ENCODE peak calls at places on chromosomes 6 and 20, in six cellular contexts. N is fibroblast of villous mesenchyme; X is cardiac muscle cell; K is AML-193; W is stimulated activated CD4-positive, alpha-beta T cell treated with anti-CD3 and anti-CD28 coated beads, Interleukin-4, amount 100 ng/mL, for 4 hours; H is astrocyte of the spinal cord. O is an unnamed sample.

GRCh38 chr6:35710241-35710847 is 21.6 kb upstream of the FKBP5 start:
- DNase-seq in N (peak; percentile 41), X (no peak), K (no peak), W (no peak), H (peak; percentile 12), O (no peak)

GRCh38 chr6:7332090-7332745 is 19.2 kb upstream of the SSR1 start:
- DNase-seq in N (no peak), X (no peak), K (no peak), W (no peak), H (no peak), O (no peak)

GRCh38 chr20:40489886-40490285 is 199.2 kb downstream of the MAFB start:
- DNase-seq in N (no peak), X (peak; percentile 65), K (no peak), W (no peak), H (peak; percentile 59), O (no peak)

GRCh38 chr6:46963626-46964025 is 41.9 kb upstream of the ADGRF5 start:
- DNase-seq in N (peak; percentile 21), X (peak; percentile 90), K (no peak), W (no peak), H (peak; percentile 30), O (no peak)

GRCh38 chr20:38663660-38664059 is 60.6 kb upstream of the SLC32A1 start:
- DNase-seq in N (no peak), X (no peak), K (no peak), W (no peak), H (no peak), O (no peak)

GRCh38 chr6:24431045-24431451 is 28.3 kb downstream of the MRS2 start:
- DNase-seq in N (peak; percentile 59), X (peak; percentile 61), K (peak; percentile 56), W (no peak), H (peak; percentile 48), O (peak; percentile 0)

GRCh38 chr6:118391086-118391485 is 157.0 kb upstream of the PLN start:
- DNase-seq in N (no peak), X (no peak), K (no peak), W (no peak), H (no peak), O (no peak)

GRCh38 chr20:54345817-54346216 is 129.6 kb upstream of the DOK5 start:
- DNase-seq in N (peak; percentile 22), X (peak; percentile 48), K (no peak), W (no peak), H (peak; percentile 19), O (no peak)

GRCh38 chr6:126773122-126773805 is 345.2 kb upstream of the RSPO3 start:
- DNase-seq in N (no peak), X (peak; percentile 27), K (no peak), W (no peak), H (peak; percentile 4), O (no peak)

GRCh38 chr6:13431861-13432465 is 55.4 kb downstream of the GFOD1 start:
- DNase-seq in N (no peak), X (peak; percentile 39), K (no peak), W (no peak), H (peak; percentile 25), O (no peak)

GRCh38 chr6:71336901-71337300 is 48.3 kb downstream of the OGFRL1 start:
- DNase-seq in N (peak; percentile 58), X (no peak), K (no peak), W (no peak), H (no peak), O (no peak)

GRCh38 chr6:137802408-137803182 is 64.5 kb upstream of the TNFAIP3 start:
- DNase-seq in N (no peak), X (no peak), K (no peak), W (no peak), H (no peak), O (no peak)

GRCh38 chr6:162226810-162227209 is 500.8 kb downstream of the PRKN start:
- DNase-seq in N (no peak), X (peak; percentile 3), K (no peak), W (no peak), H (no peak), O (no peak)

GRCh38 chr20:36573798-36574277 is 441 bp downstream of the TGIF2 start:
- DNase-seq in N (no peak), X (no peak), K (peak; percentile 38), W (peak; percentile 41), H (no peak), O (no peak)

GRCh38 chr20:43744966-43745733 is 18.3 kb upstream of the GTSF1L start:
- DNase-seq in N (no peak), X (peak; percentile 43), K (peak; percentile 55), W (no peak), H (no peak), O (no peak)

GRCh38 chr20:33732166-33732970 is 572 bp downstream of the ZNF341 start:
- DNase-seq in N (peak; percentile 86), X (no peak), K (peak; percentile 91), W (peak; percentile 81), H (peak; percentile 78), O (peak; percentile 91)

GRCh38 chr20:10225439-10226080 is 6.9 kb downstream of the SNAP25 start:
- DNase-seq in N (no peak), X (peak; percentile 9), K (peak; percentile 14), W (no peak), H (no peak), O (no peak)

GRCh38 chr6:162708971-162709370 is 18.6 kb downstream of the PRKN start:
- DNase-seq in N (no peak), X (no peak), K (no peak), W (no peak), H (no peak), O (no peak)

GRCh38 chr6:56374841-56375369 is 127.5 kb upstream of the COL21A1 start:
- DNase-seq in N (peak; percentile 68), X (peak; percentile 67), K (no peak), W (no peak), H (peak; percentile 59), O (no peak)

GRCh38 chr6:157558487-157559200 is 177.7 kb downstream of the ZDHHC14 start:
- DNase-seq in N (no peak), X (no peak), K (no peak), W (no peak), H (no peak), O (no peak)

GRCh38 chr20:2374346-2375125 is 6.2 kb upstream of the TGM6 start:
- DNase-seq in N (no peak), X (no peak), K (no peak), W (no peak), H (no peak), O (no peak)

GRCh38 chr6:155152211-155153076 is 111.4 kb upstream of the CLDN20 start:
- DNase-seq in N (no peak), X (peak; percentile 25), K (no peak), W (no peak), H (no peak), O (no peak)

GRCh38 chr6:56025785-56026184 is 150.4 kb upstream of the BMP5 start:
- DNase-seq in N (peak; percentile 69), X (peak; percentile 71), K (no peak), W (no peak), H (peak; percentile 55), O (no peak)

GRCh38 chr6:76792394-76792793 is 670.9 kb downstream of the HTR1B start:
- DNase-seq in N (peak; percentile 75), X (peak; percentile 24), K (no peak), W (no peak), H (no peak), O (no peak)

GRCh38 chr20:1567392-1568165 is 10.1 kb upstream of the SIRPD start:
- DNase-seq in N (no peak), X (peak; percentile 33), K (no peak), W (no peak), H (peak; percentile 42), O (no peak)

GRCh38 chr20:32296874-32297420 is 19.5 kb downstream of the KIF3B start:
- DNase-seq in N (peak; percentile 4), X (peak; percentile 14), K (no peak), W (no peak), H (no peak), O (no peak)

GRCh38 chr6:165832471-165832836 is 169.4 kb upstream of the PDE10A start:
- DNase-seq in N (no peak), X (no peak), K (no peak), W (no peak), H (no peak), O (no peak)

O was measured in NCI-H1092.